ENCODE peak calls at places on chromosomes 11 and 22, in five cellular contexts. F, U, L, X and K are unnamed samples.
A peak's percentile ranks its signal among the peaks of the same experiment; 100 is the strongest.

GRCh38 chr11:44315947-44316387 is 6.0 kb upstream of the ALX4 start:
- DNase-seq in X (no peak), F (no peak), L (peak; percentile 10), U (peak; percentile 37), K (no peak)

GRCh38 chr22:25359601-25360261 is 140.3 kb downstream of the CRYBB2 start:
- DNase-seq in X (no peak), U (no peak), L (no peak), F (no peak), K (no peak)

GRCh38 chr22:17781319-17782031 is 7.2 kb upstream of the BID start:
- DNase-seq in X (no peak), F (no peak), U (no peak), L (peak; percentile 81), K (no peak)

GRCh38 chr22:49946612-49947295 is 13.8 kb upstream of the PIM3 start:
- DNase-seq in X (no peak), U (no peak), L (no peak), F (no peak), K (no peak)

GRCh38 chr11:27423125-27423524 is 49.5 kb downstream of the LGR4 start:
- DNase-seq in U (no peak), L (peak; percentile 17), X (peak; percentile 82), F (no peak), K (no peak)

GRCh38 chr11:70089631-70090030 is 11.5 kb downstream of the ANO1 start:
- DNase-seq in F (no peak), U (no peak), X (no peak), L (no peak), K (no peak)

GRCh38 chr22:41842996-41843970 is 10.4 kb downstream of the SREBF2 start:
- DNase-seq in F (no peak), U (no peak), L (no peak), X (no peak), K (no peak)

GRCh38 chr22:40220316-40221054 is 42.8 kb downstream of the TNRC6B start:
- DNase-seq in X (no peak), F (no peak), L (no peak), U (no peak), K (no peak)

GRCh38 chr11:118957968-118958367 is 1.9 kb downstream of the UPK2 start:
- DNase-seq in U (no peak), F (no peak), L (no peak), X (no peak), K (no peak)

GRCh38 chr11:62461740-62462522 is 43.1 kb downstream of the SCGB1A1 start:
- DNase-seq in X (no peak), L (no peak), F (no peak), U (no peak), K (no peak)

GRCh38 chr11:119433369-119433749 is 10.4 kb upstream of the THY1 start:
- DNase-seq in X (peak; percentile 29), F (no peak), L (no peak), U (no peak), K (no peak)

GRCh38 chr22:44822479-44822878 is 70.1 kb downstream of the ARHGAP8 start:
- DNase-seq in X (no peak), U (no peak), L (no peak), F (no peak), K (no peak)

GRCh38 chr11:124817036-124817435 is 16.8 kb upstream of the MSANTD2 start:
- DNase-seq in L (no peak), U (no peak), F (no peak), X (no peak), K (no peak)

GRCh38 chr11:105870521-105871113 is 151.4 kb downstream of the MSANTD4 start:
- DNase-seq in L (no peak), F (no peak), U (no peak), X (no peak), K (no peak)

GRCh38 chr22:45905326-45905923 is 71.5 kb downstream of the WNT7B start:
- DNase-seq in X (no peak), U (no peak), L (no peak), F (no peak), K (no peak)

GRCh38 chr11:113493205-113493604 is 18.0 kb upstream of the DRD2 start:
- DNase-seq in X (no peak), U (no peak), F (no peak), L (no peak), K (no peak)

GRCh38 chr11:65448074-65448417 is 25.4 kb downstream of the NEAT1 start:
- DNase-seq in X (no peak), F (no peak), U (no peak), L (no peak), K (no peak)

GRCh38 chr11:69906453-69906907 is 87.3 kb upstream of the FGF3 start:
- DNase-seq in X (no peak), F (no peak), U (peak; percentile 35), L (no peak), K (no peak)

GRCh38 chr11:88102595-88102929 is 72.7 kb downstream of the RAB38 start:
- DNase-seq in F (no peak), U (no peak), L (no peak), X (no peak), K (no peak)

GRCh38 chr11:64665381-64665780 is 57.6 kb downstream of the NRXN2 start:
- DNase-seq in F (no peak), U (no peak), L (no peak), X (peak; percentile 28), K (no peak)

GRCh38 chr11:14783788-14784187 is 108.2 kb downstream of the CYP2R1 start:
- DNase-seq in U (no peak), L (no peak), X (no peak), F (no peak), K (no peak)

GRCh38 chr11:128688031-128688713 is 5.7 kb upstream of the FLI1 start:
- DNase-seq in F (no peak), X (peak; percentile 27), L (no peak), U (peak; percentile 39), K (no peak)

GRCh38 chr11:19419813-19420212 is 179.1 kb upstream of the E2F8 start:
- DNase-seq in X (no peak), L (no peak), F (no peak), U (no peak), K (no peak)